ENCODE peak calls at places on chromosomes 13 and 19, in seven cellular contexts. N, A, P, L, O, S and Z are unnamed samples.
A peak's percentile ranks its signal among the peaks of the same experiment; 100 is the strongest.

GRCh38 chr19:49847731-49848696 is 2.9 kb upstream of the PTOV1 start:
- DNase-seq in A (peak; percentile 46), L (no peak), S (no peak), P (no peak), O (no peak), N (no peak), Z (peak; percentile 81)

GRCh38 chr19:14979136-14979497 is 547 bp downstream of the SLC1A6 start:
- DNase-seq in L (peak; percentile 60), N (no peak), A (no peak), O (no peak), S (no peak), P (no peak), Z (no peak)

GRCh38 chr13:44271915-44272341 is 101.7 kb upstream of the SERP2 start:
- DNase-seq in L (no peak), N (no peak), O (peak; percentile 55), A (no peak), P (no peak), S (no peak), Z (no peak)

GRCh38 chr13:32530841-32531253 is 7.7 kb downstream of the N4BP2L2 start:
- DNase-seq in S (peak; percentile 31), O (no peak), A (no peak), L (no peak), N (peak; percentile 16), P (no peak), Z (peak; percentile 21)

GRCh38 chr19:2044709-2045500 is 6.1 kb downstream of the MKNK2 start:
- DNase-seq in S (no peak), L (no peak), N (peak; percentile 5), O (no peak), P (no peak), A (no peak), Z (no peak)

GRCh38 chr13:93814658-93815057 is 588.1 kb downstream of the GPC6 start:
- DNase-seq in L (no peak), S (no peak), A (no peak), N (no peak), O (peak; percentile 5), P (no peak), Z (no peak)

GRCh38 chr13:99812611-99813010 is 159.0 kb downstream of the ZIC5 start:
- DNase-seq in S (no peak), P (no peak), O (no peak), N (no peak), L (no peak), A (no peak), Z (no peak)

GRCh38 chr13:78241278-78241919 is 322.8 kb upstream of the EDNRB start:
- DNase-seq in S (peak; percentile 53), O (peak; percentile 49), P (peak; percentile 44), N (peak; percentile 61), L (peak; percentile 78), A (no peak), Z (no peak)

GRCh38 chr13:93963266-93964131 is 516.0 kb downstream of the DCT start:
- DNase-seq in N (peak; percentile 8), S (no peak), O (no peak), L (no peak), P (no peak), A (no peak), Z (no peak)

GRCh38 chr13:91426913-91427312 is 28.5 kb downstream of the GPC5 start:
- DNase-seq in N (no peak), A (no peak), P (no peak), O (no peak), S (no peak), L (no peak), Z (no peak)

GRCh38 chr19:39341122-39341719 is 1.0 kb upstream of the SAMD4B start:
- DNase-seq in L (peak; percentile 72), P (peak; percentile 58), S (no peak), A (no peak), O (peak; percentile 57), N (peak; percentile 57), Z (no peak)

GRCh38 chr13:72541674-72542073 is 185.8 kb downstream of the MZT1 start:
- DNase-seq in L (no peak), P (no peak), O (no peak), N (no peak), S (no peak), A (no peak), Z (peak; percentile 88)

GRCh38 chr13:74886496-74886895 is 595.5 kb downstream of the TBC1D4 start:
- DNase-seq in P (no peak), L (no peak), N (no peak), O (no peak), A (no peak), S (no peak), Z (peak; percentile 34)

GRCh38 chr13:94999871-95000270 is 287.5 kb upstream of the SOX21 start:
- DNase-seq in L (no peak), A (no peak), N (no peak), P (no peak), O (no peak), S (peak; percentile 62), Z (peak; percentile 38)

GRCh38 chr19:6412111-6412999 is 12.3 kb downstream of the KHSRP start:
- DNase-seq in S (no peak), O (peak; percentile 78), N (peak; percentile 57), L (peak; percentile 68), A (peak; percentile 31), P (peak; percentile 55), Z (no peak)

GRCh38 chr13:106597759-106598395 is 29.9 kb upstream of the ARGLU1 start:
- DNase-seq in P (no peak), L (no peak), N (no peak), S (no peak), O (no peak), A (no peak), Z (no peak)

GRCh38 chr13:47678201-47678963 is 322.7 kb downstream of the SUCLA2 start:
- DNase-seq in P (no peak), S (no peak), O (no peak), L (peak; percentile 80), A (no peak), N (no peak), Z (no peak)

GRCh38 chr19:3801412-3802096 is 15.4 kb upstream of the MATK start:
- DNase-seq in L (peak; percentile 72), N (no peak), S (no peak), P (no peak), O (peak; percentile 85), A (no peak), Z (peak; percentile 24)

DNA sequence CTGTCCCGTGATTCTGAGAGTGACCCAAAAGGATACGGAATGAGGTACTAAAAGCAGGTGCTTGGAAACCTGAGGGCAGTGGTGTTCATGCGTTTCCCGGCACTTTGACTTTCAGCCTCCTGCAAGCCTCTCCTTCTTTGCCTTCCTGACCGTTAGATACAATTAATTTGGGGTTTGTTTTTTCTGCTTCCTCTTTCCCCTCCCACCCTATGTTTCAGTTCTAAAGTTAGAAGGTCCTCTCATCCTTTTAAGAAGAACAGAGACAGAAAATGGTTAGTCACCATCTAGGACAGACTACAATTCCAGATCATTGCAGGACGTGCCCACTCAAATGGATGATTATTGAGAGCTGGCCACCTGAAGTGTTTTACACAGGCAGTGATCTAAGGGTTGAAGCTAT is 1.8 kb upstream of the LILRB4 start:
- DNase-seq in A (no peak), S (no peak), P (no peak), N (no peak), O (no peak), L (no peak), Z (no peak)
- H2AFZ ChIP-seq in A (no peak overlapping the region), S (no peak overlapping the region), P (no peak overlapping the region), N (no peak overlapping the region), O (no peak overlapping the region), L (no peak overlapping the region), Z (no peak overlapping the region)

DNA sequence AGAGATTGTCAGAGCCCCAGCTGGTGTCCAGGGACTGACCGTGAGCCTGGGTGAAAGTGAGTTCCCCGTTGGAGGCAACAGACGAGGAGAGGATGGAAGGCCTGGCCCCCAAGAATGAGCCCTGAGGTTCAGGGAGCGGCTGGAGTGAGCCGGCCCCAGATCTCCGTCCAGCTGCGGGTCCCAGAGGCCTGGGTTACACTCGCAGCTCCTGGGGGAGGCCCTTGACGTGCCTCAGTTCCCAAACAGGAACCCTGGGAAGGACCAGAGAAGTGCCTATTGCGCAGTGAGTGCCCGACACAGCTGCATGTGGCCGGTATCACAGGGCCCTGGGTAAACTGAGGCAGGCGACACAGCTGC is 1.1 kb upstream of the ELANE start:
- DNase-seq in S (no peak), L (no peak), O (no peak), N (no peak), A (no peak), P (no peak), Z (no peak)
- H3K27ac ChIP-seq in S (no peak overlapping the region), L (no peak overlapping the region), O (no peak overlapping the region), N (peak overlapping the region; percentile 65), A (peak overlapping the region; percentile 8), P (no peak overlapping the region), Z (no peak overlapping the region)

GRCh38 chr19:42279902-42280760 is 11.1 kb downstream of the CIC start:
- DNase-seq in A (peak; percentile 77), L (peak; percentile 94), O (peak; percentile 96), N (peak; percentile 93), S (peak; percentile 84), P (peak; percentile 95), Z (peak; percentile 86)

GRCh38 chr19:42282810-42283247 is 13.8 kb downstream of the CIC start:
- DNase-seq in N (no peak), L (no peak), S (no peak), P (no peak), A (no peak), O (no peak), Z (no peak)

GRCh38 chr19:42282036-42282762 is 13.1 kb downstream of the CIC start:
- DNase-seq in P (no peak), N (peak; percentile 47), O (no peak), L (peak; percentile 52), S (no peak), A (no peak), Z (no peak)

GRCh38 chr19:42280761-42281174 is 11.7 kb downstream of the CIC start:
- DNase-seq in P (no peak), S (peak; percentile 39), N (no peak), L (peak; percentile 51), O (peak; percentile 58), A (no peak), Z (no peak)

GRCh38 chr19:42281175-42282035 is 12.4 kb downstream of the CIC start:
- DNase-seq in O (no peak), P (peak; percentile 32), N (peak; percentile 81), S (peak; percentile 72), A (no peak), L (peak; percentile 58), Z (peak; percentile 65)
- TF ChIP-seq CTCF in O (no peak), P (no peak), N (no peak), S (no peak), A (no peak), L (no peak), Z (no peak)

DNA sequence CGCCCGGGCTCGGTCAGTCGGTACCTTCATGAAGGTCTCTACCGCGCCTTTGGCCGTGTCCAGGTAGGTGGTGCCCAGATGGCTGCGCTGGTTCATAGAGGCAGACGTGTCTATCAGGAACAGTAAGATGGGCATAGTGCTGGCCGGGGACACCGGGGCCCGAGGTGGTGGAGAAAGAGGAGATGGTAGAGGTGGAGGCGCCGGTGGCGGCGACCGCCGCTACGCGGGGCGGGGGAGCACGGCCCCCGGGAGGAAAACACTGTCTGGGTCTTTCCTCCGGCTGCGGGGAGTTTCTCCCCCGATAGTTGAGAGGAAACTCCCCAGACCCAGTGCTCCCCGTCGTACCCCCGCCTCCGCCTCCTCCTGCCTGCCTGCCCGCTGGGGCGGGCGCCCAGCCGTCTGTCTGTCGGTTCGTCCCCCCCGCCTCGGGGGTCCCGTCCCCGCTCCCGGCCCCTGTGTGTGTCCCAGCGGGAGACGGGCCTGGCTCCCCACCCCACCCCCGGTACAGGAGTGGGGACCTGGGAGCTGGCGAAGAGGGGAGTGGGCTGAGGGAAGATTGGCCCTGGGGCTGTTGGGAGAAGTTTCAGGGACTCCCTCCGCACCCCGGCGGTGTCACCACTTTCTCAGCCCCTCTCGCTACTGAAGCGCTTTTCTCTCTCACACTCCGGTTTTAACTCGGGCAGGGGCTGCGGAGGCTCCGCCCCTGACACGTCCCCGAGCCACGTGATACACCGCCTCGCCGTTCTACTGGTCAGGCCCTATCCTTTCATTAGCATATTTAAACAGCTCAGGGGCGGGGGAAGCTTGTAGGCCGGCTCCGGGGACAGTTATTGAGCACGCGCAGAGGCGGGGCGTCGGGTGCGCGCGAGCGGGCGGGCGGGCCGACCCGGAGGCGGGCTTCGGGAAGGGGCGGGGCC is at the start of gene INTS6:
- DNase-seq in S (peak; percentile 99), P (peak; percentile 99), N (peak; percentile 100), L (peak; percentile 100), O (peak; percentile 98), A (peak; percentile 98), Z (peak; percentile 99)
- H2AFZ ChIP-seq in S (peak within 1 kb of the TSS; percentile 87), P (peak within 1 kb of the TSS; percentile 93), N (peak within 1 kb of the TSS; percentile 56), L (peak within 1 kb of the TSS; percentile 94), O (peak within 1 kb of the TSS; percentile 79), A (no peak within 1 kb of the TSS), Z (peak within 1 kb of the TSS; percentile 86)